ENCODE peak calls at places on chromosomes 2 and 18, in eight cellular contexts. N, W, B, O, D, K, Y and Q are unnamed samples.
A peak's percentile ranks its signal among the peaks of the same experiment; 100 is the strongest.

GRCh38 chr2:191245046-191245868 is at the start of gene MYO1B:
- DNase-seq in D (peak; percentile 33), Y (no peak), O (peak; percentile 90), K (peak; percentile 92), N (peak; percentile 88), B (peak; percentile 89), W (peak; percentile 86), Q (peak; percentile 90)

GRCh38 chr2:234674781-234675201 is 177.9 kb upstream of the ARL4C start:
- DNase-seq in D (no peak), B (peak; percentile 28), N (no peak), K (no peak), Y (peak; percentile 72), O (no peak), W (peak; percentile 40), Q (no peak)

GRCh38 chr2:149360106-149360505 is 29.7 kb downstream of the LYPD6 start:
- DNase-seq in W (no peak), D (no peak), O (no peak), B (no peak), N (no peak), Y (no peak), K (no peak), Q (no peak)

GRCh38 chr2:136051001-136051724 is 65.7 kb upstream of the DARS1 start:
- DNase-seq in Y (no peak), N (no peak), K (no peak), O (no peak), D (no peak), B (no peak), W (no peak), Q (no peak)

GRCh38 chr18:12255626-12256026 is 1.5 kb downstream of the CIDEA start:
- DNase-seq in B (no peak), O (no peak), K (no peak), D (no peak), N (peak; percentile 97), W (no peak), Y (no peak), Q (no peak)

GRCh38 chr2:217996345-217996744 is 6.5 kb downstream of the TNS1 start:
- DNase-seq in K (peak; percentile 27), Y (no peak), N (peak; percentile 55), O (peak; percentile 70), W (peak; percentile 91), D (peak; percentile 36), B (peak; percentile 41), Q (no peak)

GRCh38 chr2:30268296-30268871 is 37.0 kb downstream of the LBH start:
- DNase-seq in K (no peak), D (no peak), Y (no peak), W (no peak), O (no peak), N (no peak), B (no peak), Q (no peak)

GRCh38 chr2:225120175-225120574 is 77.9 kb upstream of the DOCK10 start:
- DNase-seq in K (no peak), W (no peak), D (no peak), N (peak; percentile 94), O (no peak), Y (no peak), B (peak; percentile 55), Q (no peak)

GRCh38 chr18:4636957-4637356 is 181.8 kb upstream of the DLGAP1 start:
- DNase-seq in Y (no peak), W (no peak), K (peak; percentile 47), O (no peak), D (no peak), B (no peak), N (peak; percentile 2), Q (peak; percentile 8)

GRCh38 chr2:214293593-214293992 is 117.3 kb upstream of the VWC2L start:
- DNase-seq in K (no peak), Y (no peak), W (no peak), D (no peak), B (no peak), O (no peak), N (no peak), Q (no peak)
- TF ChIP-seq CTCF in K (no peak), Y (no peak), W (no peak), D (no peak), B (no peak), O (no peak), N (no peak), Q (no peak)

DNA sequence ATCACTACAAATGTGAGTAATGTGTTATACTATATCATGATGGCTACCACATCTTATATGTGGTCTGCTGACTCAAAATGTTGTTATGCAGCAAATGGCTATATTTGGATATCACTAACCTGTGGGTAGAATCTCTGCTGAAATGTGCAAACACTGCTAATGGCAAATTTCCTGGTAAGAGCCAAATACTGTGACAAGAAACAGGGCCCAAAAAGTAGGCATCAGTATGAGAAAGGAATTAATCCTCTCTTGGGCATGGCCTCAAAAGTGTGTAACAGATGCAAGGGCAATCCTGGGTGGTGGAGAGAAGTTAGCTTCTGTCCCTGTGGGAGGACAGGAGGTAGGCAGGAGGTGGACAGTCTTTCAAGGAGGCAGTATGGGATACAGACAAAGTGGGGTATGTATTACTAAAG is 13.3 kb downstream of the ATF2 start:
- DNase-seq in D (peak; percentile 71), W (peak; percentile 64), B (peak; percentile 24), K (no peak), O (no peak), N (peak; percentile 93), Y (no peak), Q (no peak)
- TF ChIP-seq CTCF in D (no peak), W (no peak), B (no peak), K (no peak), O (no peak), N (no peak), Y (no peak), Q (no peak)

DNA sequence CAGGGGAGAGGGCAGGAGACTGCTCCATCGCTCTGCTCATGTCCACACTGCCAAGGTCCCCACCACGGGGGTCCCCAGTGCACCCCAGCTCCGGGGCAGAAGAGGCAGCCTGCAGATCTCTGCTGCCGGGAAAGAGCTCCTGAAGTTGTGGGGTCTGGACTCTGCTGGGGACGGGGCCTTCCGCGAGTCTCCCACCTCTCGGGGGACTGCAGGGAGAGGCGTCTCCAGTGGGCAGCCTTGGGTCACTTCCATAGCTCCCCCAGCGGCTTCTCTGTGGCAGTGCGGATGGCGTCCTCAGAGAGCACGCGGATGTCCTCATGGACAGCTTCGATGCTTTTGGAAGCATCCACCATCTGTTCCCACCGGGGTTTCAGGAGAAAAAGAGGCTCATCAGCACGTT is 10.7 kb downstream of the DTYMK start:
- DNase-seq in K (no peak), O (no peak), Y (no peak), W (no peak), B (no peak), D (no peak), N (no peak), Q (no peak)
- TF ChIP-seq CTCF in K (no peak), O (no peak), Y (peak; percentile 25), W (peak; percentile 35), B (no peak), D (no peak), N (no peak), Q (no peak)

GRCh38 chr2:157178865-157179264 is 78.6 kb upstream of the GALNT5 start:
- DNase-seq in O (peak; percentile 57), B (no peak), Y (no peak), N (no peak), W (no peak), D (no peak), K (no peak), Q (no peak)
- TF ChIP-seq CTCF in O (peak; percentile 34), B (peak; percentile 24), Y (no peak), N (peak; percentile 42), W (peak; percentile 17), D (peak; percentile 5), K (peak; percentile 21), Q (peak; percentile 47)

DNA sequence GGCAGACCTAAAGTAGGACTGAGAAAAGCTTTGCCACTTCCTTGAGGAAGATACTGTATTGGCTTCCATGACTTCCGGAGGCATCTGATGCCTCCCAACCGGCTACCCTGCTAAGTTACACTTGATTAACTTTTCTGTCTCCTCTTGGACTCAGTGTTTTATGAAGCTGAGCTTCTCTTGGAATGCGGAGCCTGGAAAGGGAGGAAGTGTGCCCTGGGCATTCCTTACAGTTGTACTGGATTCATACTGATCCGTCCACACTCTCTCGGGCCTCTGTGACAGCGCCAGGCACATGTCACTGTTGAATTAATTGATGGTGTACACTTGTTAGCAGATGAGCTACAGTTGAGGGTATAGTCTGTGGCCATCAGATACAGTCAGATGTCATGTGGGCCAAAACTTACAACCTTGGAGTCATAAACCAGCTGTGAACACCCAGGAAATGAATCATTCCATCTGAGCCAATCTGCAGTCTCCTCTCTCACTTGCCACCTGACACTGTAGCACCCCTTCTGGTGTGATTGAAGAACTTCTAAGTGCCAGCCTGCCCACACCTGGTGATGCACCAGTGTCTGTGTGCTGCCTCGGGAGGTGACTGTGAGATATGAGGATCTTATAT is 122.5 kb downstream of the FHOD3 start:
- DNase-seq in O (peak; percentile 27), D (no peak), K (peak; percentile 17), W (no peak), N (peak; percentile 51), B (peak; percentile 39), Y (no peak), Q (no peak)
- TF ChIP-seq CTCF in O (peak; percentile 21), D (peak; percentile 4), K (peak; percentile 46), W (peak; percentile 7), N (peak; percentile 40), B (no peak), Y (no peak), Q (no peak)

GRCh38 chr18:44979813-44980212 is 299.1 kb downstream of the SETBP1 start:
- DNase-seq in K (no peak), Y (no peak), O (no peak), W (no peak), D (no peak), N (no peak), B (no peak), Q (no peak)
- TF ChIP-seq CTCF in K (no peak), Y (no peak), O (no peak), W (no peak), D (no peak), N (no peak), B (no peak), Q (no peak)

GRCh38 chr2:60152226-60152833 is 401.1 kb downstream of the BCL11A start:
- DNase-seq in K (peak; percentile 8), D (no peak), Y (no peak), O (peak; percentile 65), W (no peak), B (peak; percentile 49), N (peak; percentile 77), Q (no peak)
- TF ChIP-seq CTCF in K (peak; percentile 61), D (peak; percentile 65), Y (peak; percentile 62), O (peak; percentile 81), W (peak; percentile 80), B (peak; percentile 53), N (peak; percentile 91), Q (peak; percentile 96)